ENCODE peak calls at places on chromosomes 3 and 15, in ten cellular contexts. One of them, this sample, is unnamed.

GRCh38 chr3:118641608-118642007 is 393.0 kb downstream of the IGSF11 start:
- DNase-seq in MM.1S: no peak
- DNase-seq in testis: peak
- DNase-seq in lung: no peak
- DNase-seq in HepG2: no peak
- DNase-seq in gastrocnemius medialis: no peak
- DNase-seq in Peyer's patch: no peak
- DNase-seq in cardiac muscle cell: no peak
- DNase-seq in OCI-LY7: peak
- DNase-seq in tibial artery: no peak
- DNase-seq in this sample: no peak

GRCh38 chr3:107718547-107718946 is 195.8 kb downstream of the BBX start:
- DNase-seq in HepG2: no peak
- DNase-seq in MM.1S: no peak
- DNase-seq in lung: no peak
- DNase-seq in testis: no peak
- DNase-seq in gastrocnemius medialis: no peak
- DNase-seq in tibial artery: no peak
- DNase-seq in cardiac muscle cell: no peak
- DNase-seq in Peyer's patch: no peak
- DNase-seq in OCI-LY7: no peak
- DNase-seq in this sample: no peak

GRCh38 chr15:71559616-71560015 is 250.7 kb upstream of the NR2E3 start:
- DNase-seq in MM.1S: no peak
- DNase-seq in Peyer's patch: no peak
- DNase-seq in HepG2: no peak
- DNase-seq in testis: no peak
- DNase-seq in cardiac muscle cell: no peak
- DNase-seq in lung: no peak
- DNase-seq in OCI-LY7: no peak
- DNase-seq in gastrocnemius medialis: no peak
- DNase-seq in tibial artery: no peak
- DNase-seq in this sample: no peak

GRCh38 chr15:68623301-68623892 is 44.6 kb downstream of the CORO2B start:
- DNase-seq in tibial artery: no peak
- DNase-seq in OCI-LY7: no peak
- DNase-seq in Peyer's patch: no peak
- DNase-seq in cardiac muscle cell: no peak
- DNase-seq in MM.1S: no peak
- DNase-seq in HepG2: no peak
- DNase-seq in testis: no peak
- DNase-seq in lung: no peak
- DNase-seq in gastrocnemius medialis: peak
- DNase-seq in this sample: no peak

GRCh38 chr3:32226875-32227500 is 11.5 kb upstream of the CMTM8 start:
- DNase-seq in Peyer's patch: no peak
- DNase-seq in tibial artery: no peak
- DNase-seq in MM.1S: no peak
- DNase-seq in HepG2: no peak
- DNase-seq in testis: no peak
- DNase-seq in lung: no peak
- DNase-seq in gastrocnemius medialis: no peak
- DNase-seq in OCI-LY7: no peak
- DNase-seq in cardiac muscle cell: peak
- DNase-seq in this sample: no peak

GRCh38 chr3:185402561-185402960 is 39.6 kb downstream of the MAP3K13 start:
- DNase-seq in cardiac muscle cell: peak
- DNase-seq in gastrocnemius medialis: no peak
- DNase-seq in tibial artery: no peak
- DNase-seq in MM.1S: no peak
- DNase-seq in Peyer's patch: no peak
- DNase-seq in testis: peak
- DNase-seq in OCI-LY7: no peak
- DNase-seq in lung: no peak
- DNase-seq in HepG2: no peak
- DNase-seq in this sample: no peak

GRCh38 chr3:150377601-150378466 is 30.3 kb upstream of the TSC22D2 start:
- DNase-seq in MM.1S: no peak
- DNase-seq in OCI-LY7: no peak
- DNase-seq in lung: no peak
- DNase-seq in Peyer's patch: no peak
- DNase-seq in HepG2: no peak
- DNase-seq in cardiac muscle cell: no peak
- DNase-seq in tibial artery: no peak
- DNase-seq in gastrocnemius medialis: no peak
- DNase-seq in testis: no peak
- DNase-seq in this sample: no peak

GRCh38 chr3:8576841-8577553 is 67.6 kb downstream of the SSUH2 start:
- DNase-seq in lung: no peak
- DNase-seq in MM.1S: no peak
- DNase-seq in gastrocnemius medialis: no peak
- DNase-seq in Peyer's patch: no peak
- DNase-seq in cardiac muscle cell: peak
- DNase-seq in HepG2: no peak
- DNase-seq in OCI-LY7: no peak
- DNase-seq in tibial artery: no peak
- DNase-seq in testis: no peak
- DNase-seq in this sample: no peak

DNA sequence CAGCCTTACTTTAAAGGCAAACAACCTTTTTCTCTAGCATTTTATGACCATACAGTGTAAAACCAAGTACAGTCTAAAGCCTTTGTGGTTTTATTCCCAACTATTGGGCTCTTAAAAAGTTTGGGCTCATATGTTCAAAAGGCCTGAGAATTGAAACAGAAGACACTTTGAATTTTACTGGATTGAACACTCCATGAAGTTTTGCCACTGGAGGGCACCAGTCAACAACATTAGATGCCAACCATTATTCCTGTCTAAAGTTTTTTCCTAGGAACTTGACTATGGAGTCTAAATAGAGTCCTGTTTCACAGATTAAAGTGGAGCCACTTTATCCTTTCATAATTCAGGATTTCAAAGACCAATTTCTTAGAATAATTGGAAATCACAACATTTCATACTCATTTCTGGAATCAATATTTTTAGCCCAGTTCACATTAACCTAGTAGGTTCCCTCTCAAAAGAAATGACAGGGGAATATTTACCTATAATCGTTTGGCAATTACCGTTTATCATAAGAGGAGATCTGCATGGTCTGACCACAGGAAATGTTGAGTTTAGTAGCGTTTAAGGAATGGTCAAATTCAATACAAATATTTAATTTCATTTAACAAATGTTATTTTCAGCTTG is 244.1 kb upstream of the PDZRN3 start:
- DNase-seq in MM.1S: peak
- DNase-seq in cardiac muscle cell: peak
- DNase-seq in OCI-LY7: no peak
- DNase-seq in lung: no peak
- DNase-seq in testis: peak
- DNase-seq in HepG2: peak
- DNase-seq in tibial artery: no peak
- DNase-seq in gastrocnemius medialis: no peak
- DNase-seq in Peyer's patch: peak
- DNase-seq in this sample: no peak
- TF ChIP-seq CTCF in MM.1S: peak
- TF ChIP-seq CTCF in cardiac muscle cell: peak
- TF ChIP-seq CTCF in OCI-LY7: peak
- TF ChIP-seq CTCF in lung: peak
- TF ChIP-seq CTCF in testis: no peak
- TF ChIP-seq CTCF in HepG2: peak
- TF ChIP-seq CTCF in tibial artery: peak
- TF ChIP-seq CTCF in gastrocnemius medialis: no peak
- TF ChIP-seq CTCF in Peyer's patch: no peak
- TF ChIP-seq CTCF in this sample: peak

GRCh38 chr3:58433400-58434169 is at the start of gene PDHB:
- DNase-seq in lung: peak
- DNase-seq in Peyer's patch: peak
- DNase-seq in testis: peak
- DNase-seq in tibial artery: peak
- DNase-seq in MM.1S: peak
- DNase-seq in OCI-LY7: peak
- DNase-seq in cardiac muscle cell: peak
- DNase-seq in HepG2: peak
- DNase-seq in gastrocnemius medialis: peak
- DNase-seq in this sample: peak

GRCh38 chr3:58432905-58433304 is 727 bp downstream of the PDHB start:
- DNase-seq in cardiac muscle cell: no peak
- DNase-seq in Peyer's patch: no peak
- DNase-seq in HepG2: no peak
- DNase-seq in gastrocnemius medialis: no peak
- DNase-seq in OCI-LY7: no peak
- DNase-seq in tibial artery: no peak
- DNase-seq in testis: no peak
- DNase-seq in lung: no peak
- DNase-seq in MM.1S: no peak
- DNase-seq in this sample: no peak

GRCh38 chr3:58434990-58435389 is 1.4 kb upstream of the PDHB start:
- DNase-seq in lung: no peak
- DNase-seq in gastrocnemius medialis: no peak
- DNase-seq in HepG2: peak
- DNase-seq in tibial artery: no peak
- DNase-seq in MM.1S: no peak
- DNase-seq in Peyer's patch: no peak
- DNase-seq in OCI-LY7: no peak
- DNase-seq in testis: no peak
- DNase-seq in cardiac muscle cell: peak
- DNase-seq in this sample: no peak

GRCh38 chr3:58434511-58434910 is 879 bp upstream of the PDHB start:
- DNase-seq in cardiac muscle cell: no peak
- DNase-seq in OCI-LY7: no peak
- DNase-seq in testis: no peak
- DNase-seq in tibial artery: no peak
- DNase-seq in gastrocnemius medialis: no peak
- DNase-seq in Peyer's patch: no peak
- DNase-seq in MM.1S: no peak
- DNase-seq in lung: no peak
- DNase-seq in HepG2: no peak
- DNase-seq in this sample: no peak

DNA sequence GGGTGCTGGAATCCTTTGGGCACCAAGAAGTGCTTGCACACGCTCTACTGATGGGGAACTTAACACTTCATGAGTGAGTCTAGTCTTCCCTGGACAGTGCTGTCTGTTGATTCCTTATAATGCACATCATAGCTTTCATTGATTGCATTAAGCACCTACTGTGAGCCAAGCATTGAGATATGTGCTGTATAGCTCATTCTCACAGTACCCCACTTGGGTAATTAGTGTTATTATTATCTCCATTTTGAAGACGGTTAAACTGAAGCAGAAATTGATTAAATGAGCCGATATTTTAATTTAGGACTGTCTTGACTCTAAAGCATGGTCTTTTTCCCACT is 507 bp upstream of the PDHB start:
- DNase-seq in testis: no peak
- DNase-seq in lung: no peak
- DNase-seq in cardiac muscle cell: no peak
- DNase-seq in gastrocnemius medialis: no peak
- DNase-seq in tibial artery: no peak
- DNase-seq in OCI-LY7: no peak
- DNase-seq in HepG2: no peak
- DNase-seq in Peyer's patch: no peak
- DNase-seq in MM.1S: no peak
- DNase-seq in this sample: no peak
- H3K4me3 ChIP-seq in testis: peak
- H3K4me3 ChIP-seq in lung: no peak
- H3K4me3 ChIP-seq in cardiac muscle cell: peak
- H3K4me3 ChIP-seq in gastrocnemius medialis: peak
- H3K4me3 ChIP-seq in tibial artery: peak
- H3K4me3 ChIP-seq in OCI-LY7: peak
- H3K4me3 ChIP-seq in HepG2: no peak
- H3K4me3 ChIP-seq in Peyer's patch: peak
- H3K4me3 ChIP-seq in MM.1S: peak
- H3K4me3 ChIP-seq in this sample: peak

GRCh38 chr3:70982274-70982673 is 601.3 kb downstream of the FOXP1 start:
- DNase-seq in Peyer's patch: no peak
- DNase-seq in cardiac muscle cell: peak
- DNase-seq in HepG2: no peak
- DNase-seq in gastrocnemius medialis: no peak
- DNase-seq in OCI-LY7: no peak
- DNase-seq in MM.1S: peak
- DNase-seq in lung: no peak
- DNase-seq in testis: no peak
- DNase-seq in tibial artery: no peak
- DNase-seq in this sample: no peak

GRCh38 chr3:70985572-70985971 is 598.0 kb downstream of the FOXP1 start:
- DNase-seq in lung: no peak
- DNase-seq in OCI-LY7: no peak
- DNase-seq in Peyer's patch: no peak
- DNase-seq in gastrocnemius medialis: no peak
- DNase-seq in cardiac muscle cell: no peak
- DNase-seq in HepG2: no peak
- DNase-seq in testis: no peak
- DNase-seq in MM.1S: no peak
- DNase-seq in tibial artery: no peak
- DNase-seq in this sample: no peak

GRCh38 chr3:70988111-70988510 is 595.4 kb downstream of the FOXP1 start:
- DNase-seq in Peyer's patch: no peak
- DNase-seq in tibial artery: no peak
- DNase-seq in HepG2: no peak
- DNase-seq in testis: no peak
- DNase-seq in lung: no peak
- DNase-seq in OCI-LY7: no peak
- DNase-seq in cardiac muscle cell: no peak
- DNase-seq in gastrocnemius medialis: no peak
- DNase-seq in MM.1S: no peak
- DNase-seq in this sample: no peak

GRCh38 chr3:70982700-70983140 is 600.8 kb downstream of the FOXP1 start:
- DNase-seq in gastrocnemius medialis: peak
- DNase-seq in HepG2: no peak
- DNase-seq in Peyer's patch: no peak
- DNase-seq in tibial artery: peak
- DNase-seq in MM.1S: peak
- DNase-seq in cardiac muscle cell: peak
- DNase-seq in testis: no peak
- DNase-seq in OCI-LY7: no peak
- DNase-seq in lung: no peak
- DNase-seq in this sample: peak

DNA sequence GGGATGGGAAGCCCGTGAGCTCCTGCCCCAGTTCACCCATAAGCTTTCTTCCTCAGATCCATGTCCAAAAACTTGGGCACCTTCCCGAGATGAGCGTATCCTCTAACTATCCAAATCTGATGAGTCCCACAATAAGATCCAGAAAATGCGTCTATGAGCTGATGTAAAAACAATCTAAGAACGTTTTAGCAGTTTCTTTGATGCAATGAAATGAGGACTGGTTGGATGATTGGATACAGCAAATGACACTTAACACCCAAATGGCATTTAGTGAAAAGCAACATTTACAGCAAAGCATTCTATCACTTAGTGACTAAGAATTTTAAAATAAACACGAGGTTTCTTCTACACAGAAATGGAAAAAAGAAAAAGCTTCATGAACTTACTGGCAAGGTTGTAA is 598.8 kb downstream of the FOXP1 start:
- DNase-seq in OCI-LY7: no peak
- DNase-seq in testis: no peak
- DNase-seq in MM.1S: no peak
- DNase-seq in tibial artery: no peak
- DNase-seq in cardiac muscle cell: no peak
- DNase-seq in HepG2: no peak
- DNase-seq in lung: no peak
- DNase-seq in Peyer's patch: no peak
- DNase-seq in gastrocnemius medialis: no peak
- DNase-seq in this sample: no peak
- H3K27ac ChIP-seq in OCI-LY7: no peak
- H3K27ac ChIP-seq in testis: no peak
- H3K27ac ChIP-seq in MM.1S: no peak
- H3K27ac ChIP-seq in tibial artery: peak
- H3K27ac ChIP-seq in cardiac muscle cell: peak
- H3K27ac ChIP-seq in HepG2: no peak
- H3K27ac ChIP-seq in lung: no peak
- H3K27ac ChIP-seq in Peyer's patch: no peak
- H3K27ac ChIP-seq in gastrocnemius medialis: peak
- H3K27ac ChIP-seq in this sample: no peak

GRCh38 chr15:86751116-86751515 is 671.4 kb downstream of the AGBL1 start:
- DNase-seq in OCI-LY7: no peak
- DNase-seq in tibial artery: no peak
- DNase-seq in cardiac muscle cell: no peak
- DNase-seq in HepG2: no peak
- DNase-seq in testis: no peak
- DNase-seq in Peyer's patch: no peak
- DNase-seq in gastrocnemius medialis: no peak
- DNase-seq in lung: no peak
- DNase-seq in MM.1S: no peak
- DNase-seq in this sample: no peak

GRCh38 chr15:86759766-86760165 is 680.1 kb downstream of the AGBL1 start:
- DNase-seq in cardiac muscle cell: no peak
- DNase-seq in Peyer's patch: no peak
- DNase-seq in tibial artery: no peak
- DNase-seq in lung: no peak
- DNase-seq in testis: no peak
- DNase-seq in gastrocnemius medialis: no peak
- DNase-seq in OCI-LY7: no peak
- DNase-seq in HepG2: no peak
- DNase-seq in MM.1S: no peak
- DNase-seq in this sample: no peak

GRCh38 chr15:86756688-86757087 is 677.0 kb downstream of the AGBL1 start:
- DNase-seq in lung: no peak
- DNase-seq in gastrocnemius medialis: no peak
- DNase-seq in Peyer's patch: no peak
- DNase-seq in testis: no peak
- DNase-seq in MM.1S: no peak
- DNase-seq in tibial artery: no peak
- DNase-seq in cardiac muscle cell: no peak
- DNase-seq in HepG2: no peak
- DNase-seq in OCI-LY7: no peak
- DNase-seq in this sample: no peak
- TF ChIP-seq CTCF in lung: no peak
- TF ChIP-seq CTCF in gastrocnemius medialis: no peak
- TF ChIP-seq CTCF in Peyer's patch: no peak
- TF ChIP-seq CTCF in testis: no peak
- TF ChIP-seq CTCF in MM.1S: no peak
- TF ChIP-seq CTCF in tibial artery: no peak
- TF ChIP-seq CTCF in cardiac muscle cell: no peak
- TF ChIP-seq CTCF in HepG2: no peak
- TF ChIP-seq CTCF in OCI-LY7: peak
- TF ChIP-seq CTCF in this sample: no peak